ENCODE peak calls at places on chromosomes 13 and 19, in six cellular contexts. One of them, this sample, is unnamed.

GRCh38 chr19:4985551-4985991 is 16.7 kb downstream of the KDM4B start:
- DNase-seq in HCT116: no peak
- DNase-seq in SK-N-SH: peak; percentile 41
- DNase-seq in K562: no peak
- DNase-seq in GM12878: no peak
- DNase-seq in H1: no peak
- DNase-seq in this sample: no peak

GRCh38 chr13:26062853-26063444 is 11.1 kb upstream of the SHISA2 start:
- DNase-seq in SK-N-SH: peak; percentile 47
- DNase-seq in H1: no peak
- DNase-seq in GM12878: no peak
- DNase-seq in HCT116: peak; percentile 31
- DNase-seq in K562: no peak
- DNase-seq in this sample: peak; percentile 72

GRCh38 chr19:39937094-39937493 is 2.7 kb upstream of the FCGBP start:
- DNase-seq in SK-N-SH: no peak
- DNase-seq in GM12878: peak; percentile 36
- DNase-seq in HCT116: no peak
- DNase-seq in K562: no peak
- DNase-seq in H1: no peak
- DNase-seq in this sample: no peak

GRCh38 chr13:26300140-26300539 is 46.2 kb downstream of the CDK8 start:
- DNase-seq in K562: no peak
- DNase-seq in HCT116: peak; percentile 19
- DNase-seq in H1: no peak
- DNase-seq in GM12878: no peak
- DNase-seq in SK-N-SH: no peak
- DNase-seq in this sample: no peak

GRCh38 chr13:75704942-75705320 is 68.8 kb downstream of the LMO7 start:
- DNase-seq in SK-N-SH: no peak
- DNase-seq in K562: no peak
- DNase-seq in HCT116: peak; percentile 84
- DNase-seq in H1: no peak
- DNase-seq in GM12878: no peak
- DNase-seq in this sample: no peak

GRCh38 chr13:31437975-31438374 is 238.2 kb downstream of the B3GLCT start:
- DNase-seq in H1: no peak
- DNase-seq in SK-N-SH: peak; percentile 6
- DNase-seq in K562: no peak
- DNase-seq in GM12878: peak; percentile 13
- DNase-seq in HCT116: no peak
- DNase-seq in this sample: no peak

GRCh38 chr19:38655148-38655824 is 7.8 kb downstream of the ACTN4 start:
- DNase-seq in K562: no peak
- DNase-seq in HCT116: no peak
- DNase-seq in SK-N-SH: no peak
- DNase-seq in GM12878: no peak
- DNase-seq in H1: no peak
- DNase-seq in this sample: no peak

GRCh38 chr13:30978981-30979956 is 46.8 kb downstream of the TEX26 start:
- DNase-seq in SK-N-SH: peak; percentile 29
- DNase-seq in GM12878: no peak
- DNase-seq in K562: peak; percentile 24
- DNase-seq in HCT116: peak; percentile 38
- DNase-seq in H1: peak; percentile 85
- DNase-seq in this sample: no peak

GRCh38 chr19:44308011-44308410 is 3.2 kb upstream of the ZNF235 start:
- DNase-seq in SK-N-SH: no peak
- DNase-seq in HCT116: no peak
- DNase-seq in K562: no peak
- DNase-seq in GM12878: no peak
- DNase-seq in H1: no peak
- DNase-seq in this sample: no peak

GRCh38 chr19:35107541-35107939 is 8.1 kb upstream of the FXYD3 start:
- DNase-seq in K562: peak; percentile 68
- DNase-seq in GM12878: no peak
- DNase-seq in H1: no peak
- DNase-seq in HCT116: peak; percentile 78
- DNase-seq in SK-N-SH: no peak
- DNase-seq in this sample: no peak
- TF ChIP-seq JUND in K562: peak; percentile 41
- TF ChIP-seq JUND in GM12878: no peak
- TF ChIP-seq JUND in H1: no peak
- TF ChIP-seq JUND in HCT116: no peak
- TF ChIP-seq JUND in SK-N-SH: no peak
- TF ChIP-seq JUND in this sample: no peak

GRCh38 chr19:30162718-30163117 is 209.5 kb upstream of the ZNF536 start:
- DNase-seq in HCT116: no peak
- DNase-seq in H1: no peak
- DNase-seq in SK-N-SH: no peak
- DNase-seq in K562: no peak
- DNase-seq in GM12878: no peak
- DNase-seq in this sample: no peak
- TF ChIP-seq JUND in HCT116: no peak
- TF ChIP-seq JUND in H1: no peak
- TF ChIP-seq JUND in SK-N-SH: no peak
- TF ChIP-seq JUND in K562: no peak
- TF ChIP-seq JUND in GM12878: no peak
- TF ChIP-seq JUND in this sample: no peak

DNA sequence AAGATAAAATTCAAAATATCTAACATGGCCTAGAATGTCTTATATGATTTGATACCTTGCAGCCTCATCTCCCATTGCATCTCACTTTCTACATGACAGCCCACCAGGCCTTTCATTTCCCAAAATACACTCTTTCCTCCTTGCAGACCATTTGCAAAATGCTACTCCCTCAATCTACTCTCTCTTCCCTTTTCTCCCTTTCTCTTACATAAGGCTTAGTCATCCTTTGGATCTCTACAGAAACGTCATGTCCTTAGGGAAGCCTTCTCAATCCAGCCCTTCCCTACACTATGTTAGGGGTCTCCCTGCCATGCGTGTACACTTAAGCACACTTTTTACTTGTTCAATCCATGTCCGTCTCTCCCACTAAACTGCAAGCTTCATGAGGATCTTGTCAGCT is 11.8 kb upstream of the WBP4 start:
- DNase-seq in SK-N-SH: no peak
- DNase-seq in HCT116: no peak
- DNase-seq in H1: no peak
- DNase-seq in GM12878: no peak
- DNase-seq in K562: no peak
- DNase-seq in this sample: no peak
- TF ChIP-seq JUND in SK-N-SH: no peak
- TF ChIP-seq JUND in HCT116: no peak
- TF ChIP-seq JUND in H1: no peak
- TF ChIP-seq JUND in GM12878: no peak
- TF ChIP-seq JUND in K562: no peak
- TF ChIP-seq JUND in this sample: no peak

DNA sequence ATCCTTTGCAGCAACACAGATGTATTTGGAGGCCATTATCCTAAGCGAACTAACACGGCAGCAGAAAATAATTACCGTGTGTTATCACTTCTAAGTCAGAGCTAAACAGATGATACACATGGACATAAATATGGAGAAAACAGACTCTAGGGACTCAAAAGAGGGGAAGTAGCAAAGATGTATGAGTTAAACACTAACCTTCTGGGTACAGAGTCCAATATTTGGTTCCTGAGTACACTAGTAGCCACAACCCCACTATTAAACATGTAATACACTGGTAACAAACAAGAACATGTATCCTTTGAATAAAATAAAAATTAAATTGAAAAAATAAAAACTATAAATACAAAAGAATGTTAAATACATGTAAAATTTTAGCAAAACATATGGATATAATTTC is 118.0 kb upstream of the SLITRK5 start:
- DNase-seq in GM12878: no peak
- DNase-seq in K562: no peak
- DNase-seq in H1: no peak
- DNase-seq in HCT116: no peak
- DNase-seq in SK-N-SH: no peak
- DNase-seq in this sample: no peak
- TF ChIP-seq JUND in GM12878: no peak
- TF ChIP-seq JUND in K562: no peak
- TF ChIP-seq JUND in H1: no peak
- TF ChIP-seq JUND in HCT116: no peak
- TF ChIP-seq JUND in SK-N-SH: no peak
- TF ChIP-seq JUND in this sample: no peak

GRCh38 chr19:9187191-9187590 is 8.4 kb downstream of the OR7D2 start:
- DNase-seq in HCT116: no peak
- DNase-seq in H1: no peak
- DNase-seq in K562: no peak
- DNase-seq in GM12878: no peak
- DNase-seq in SK-N-SH: no peak
- DNase-seq in this sample: no peak
- TF ChIP-seq JUND in HCT116: no peak
- TF ChIP-seq JUND in H1: no peak
- TF ChIP-seq JUND in K562: no peak
- TF ChIP-seq JUND in GM12878: no peak
- TF ChIP-seq JUND in SK-N-SH: no peak
- TF ChIP-seq JUND in this sample: no peak

DNA sequence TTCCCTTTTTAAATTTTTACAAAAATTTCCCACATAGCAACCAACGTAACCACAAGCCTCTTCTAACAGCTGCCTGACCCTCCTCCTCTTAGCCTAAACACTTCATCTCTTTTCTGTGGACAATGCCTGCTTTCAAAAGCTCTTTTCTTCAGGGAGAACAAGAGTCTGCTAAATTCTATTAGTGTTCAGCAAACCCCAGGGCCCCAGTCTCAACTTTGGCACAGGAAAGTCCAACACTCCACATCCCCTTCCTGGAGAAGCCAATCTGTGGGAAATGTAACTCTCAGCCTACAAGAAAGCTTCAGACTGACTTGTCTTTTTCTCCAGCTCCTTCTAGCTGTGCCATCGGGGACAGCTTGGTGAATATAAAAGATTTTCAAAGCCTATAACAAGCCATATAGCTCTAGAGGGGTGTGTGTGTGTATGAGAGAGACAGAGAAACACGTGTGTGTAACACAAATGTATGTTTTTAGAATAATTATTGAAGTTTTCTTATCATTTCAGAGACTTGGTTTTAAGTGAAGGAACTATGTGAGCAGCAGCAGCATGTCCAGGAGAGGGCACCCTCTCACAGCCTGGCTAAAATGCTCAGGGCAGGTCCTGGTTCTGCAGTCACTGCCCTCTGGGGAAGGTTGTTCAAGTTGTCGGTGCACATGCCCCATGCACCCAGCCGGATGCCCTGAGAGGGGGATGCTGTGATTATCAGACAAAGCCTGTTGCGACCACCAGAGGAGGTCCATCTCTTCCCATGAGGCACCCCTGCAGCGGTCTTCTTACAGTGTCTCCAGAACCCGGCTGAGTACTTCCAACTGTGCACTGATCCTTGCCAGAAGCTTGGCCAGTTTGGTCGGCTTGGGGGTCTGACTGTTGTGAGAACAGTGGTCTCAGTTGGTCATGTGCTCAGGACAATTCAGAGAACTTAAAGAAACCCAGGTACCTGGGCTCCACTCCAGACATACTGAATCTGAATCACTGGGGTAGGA is 34.4 kb downstream of the CCDC70 start:
- DNase-seq in SK-N-SH: peak; percentile 62
- DNase-seq in HCT116: peak; percentile 29
- DNase-seq in H1: peak; percentile 51
- DNase-seq in K562: peak; percentile 51
- DNase-seq in GM12878: no peak
- DNase-seq in this sample: peak; percentile 66
- TF ChIP-seq JUND in SK-N-SH: no peak
- TF ChIP-seq JUND in HCT116: no peak
- TF ChIP-seq JUND in H1: no peak
- TF ChIP-seq JUND in K562: no peak
- TF ChIP-seq JUND in GM12878: no peak
- TF ChIP-seq JUND in this sample: no peak

DNA sequence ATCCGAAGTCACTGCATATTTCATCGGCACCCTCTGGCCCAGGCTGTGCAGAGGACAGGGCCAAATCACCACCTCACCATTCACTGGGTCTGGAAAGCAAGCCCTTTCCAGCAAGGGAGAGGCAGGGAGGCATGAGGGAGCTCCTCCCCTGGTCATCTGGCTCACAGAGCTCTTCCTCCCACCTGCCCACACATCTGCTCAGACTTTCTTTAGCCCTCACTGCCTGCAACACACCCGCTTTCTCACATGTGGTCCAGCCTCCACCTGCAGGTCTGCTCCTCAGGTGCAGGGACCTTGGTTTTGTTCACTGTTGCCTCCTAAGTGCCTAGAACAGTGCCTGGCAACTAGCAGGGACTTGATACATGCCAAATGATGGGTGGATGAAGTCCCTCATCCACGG is 21.0 kb upstream of the SLC35E1 start:
- DNase-seq in HCT116: no peak
- DNase-seq in SK-N-SH: no peak
- DNase-seq in GM12878: no peak
- DNase-seq in K562: no peak
- DNase-seq in H1: no peak
- DNase-seq in this sample: no peak
- TF ChIP-seq JUND in HCT116: no peak
- TF ChIP-seq JUND in SK-N-SH: no peak
- TF ChIP-seq JUND in GM12878: no peak
- TF ChIP-seq JUND in K562: no peak
- TF ChIP-seq JUND in H1: no peak
- TF ChIP-seq JUND in this sample: no peak

DNA sequence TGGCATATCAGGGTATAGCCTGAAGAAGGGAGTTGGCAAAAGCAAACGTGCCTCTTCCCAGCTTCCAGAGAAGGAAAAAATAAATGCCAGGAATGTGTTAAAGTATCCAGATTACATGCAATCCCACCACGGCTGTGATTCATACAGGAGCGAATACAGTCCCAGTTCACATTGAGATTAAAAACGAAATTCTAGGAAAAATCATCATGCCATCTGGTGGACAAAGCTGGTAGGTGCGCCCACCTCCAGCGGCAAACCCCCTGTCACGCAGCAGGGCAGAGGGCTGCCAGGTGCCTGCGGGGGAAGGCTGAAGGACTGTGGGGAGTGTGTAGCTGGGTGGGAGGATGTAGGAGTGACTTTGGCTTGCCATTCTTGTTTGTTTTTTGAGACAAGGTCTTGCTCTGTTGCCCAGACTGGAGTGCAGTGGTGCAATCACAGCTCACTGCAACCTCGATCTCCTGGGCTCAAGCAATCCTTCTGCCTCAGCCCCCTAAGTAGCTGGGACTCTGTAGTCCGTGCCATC is 6.4 kb upstream of the DMWD start:
- DNase-seq in K562: peak; percentile 80
- DNase-seq in H1: no peak
- DNase-seq in HCT116: no peak
- DNase-seq in SK-N-SH: peak; percentile 91
- DNase-seq in GM12878: peak; percentile 23
- DNase-seq in this sample: no peak
- TF ChIP-seq JUND in K562: no peak
- TF ChIP-seq JUND in H1: no peak
- TF ChIP-seq JUND in HCT116: no peak
- TF ChIP-seq JUND in SK-N-SH: no peak
- TF ChIP-seq JUND in GM12878: no peak
- TF ChIP-seq JUND in this sample: no peak

GRCh38 chr13:74443623-74444022 is 309.4 kb upstream of the KLF12 start:
- DNase-seq in K562: no peak
- DNase-seq in HCT116: no peak
- DNase-seq in SK-N-SH: no peak
- DNase-seq in GM12878: no peak
- DNase-seq in H1: no peak
- DNase-seq in this sample: no peak
- TF ChIP-seq JUND in K562: no peak
- TF ChIP-seq JUND in HCT116: no peak
- TF ChIP-seq JUND in SK-N-SH: peak; percentile 76
- TF ChIP-seq JUND in GM12878: no peak
- TF ChIP-seq JUND in H1: no peak
- TF ChIP-seq JUND in this sample: no peak